ENCODE peak calls at places on chromosomes 4 and X, in nine cellular contexts. C, I, Z, F, X, T, A, O and J are unnamed samples.

GRCh38 chr4:189498457-189498856 is 442.2 kb upstream of the FRG1 start:
- DNase-seq in T (no peak), A (no peak), I (no peak), O (no peak), Z (no peak), X (no peak), C (no peak), F (no peak), J (no peak)

GRCh38 chr4:105936901-105937300 is 41.6 kb downstream of the NPNT start:
- DNase-seq in A (no peak), F (no peak), X (no peak), O (no peak), I (no peak), Z (no peak), C (no peak), T (no peak), J (no peak)

GRCh38 chr4:80420638-80421037 is 85.1 kb downstream of the CFAP299 start:
- DNase-seq in A (no peak), T (no peak), F (no peak), X (no peak), C (no peak), O (no peak), Z (no peak), I (no peak), J (no peak)

GRCh38 chr4:156581693-156582092 is 389.9 kb downstream of the PDGFC start:
- DNase-seq in X (no peak), O (no peak), I (no peak), F (no peak), A (no peak), C (no peak), Z (no peak), T (no peak), J (no peak)

GRCh38 chrX:24838624-24839023 is 144.9 kb downstream of the POLA1 start:
- DNase-seq in T (peak; percentile 26), X (no peak), C (peak; percentile 23), F (no peak), I (peak; percentile 57), Z (no peak), A (peak; percentile 5), O (no peak), J (peak; percentile 49)

GRCh38 chr4:7771056-7771455 is 168.6 kb downstream of the AFAP1 start:
- DNase-seq in X (no peak), A (no peak), C (no peak), I (no peak), T (peak; percentile 39), F (no peak), O (no peak), Z (no peak), J (no peak)

GRCh38 chr4:112214397-112215264 is 17.0 kb upstream of the AP1AR start:
- DNase-seq in X (no peak), O (no peak), A (no peak), C (peak; percentile 19), T (no peak), F (no peak), I (peak; percentile 40), Z (no peak), J (peak; percentile 61)

GRCh38 chr4:87054900-87055299 is 120.1 kb downstream of the AFF1 start:
- DNase-seq in I (no peak), C (no peak), Z (no peak), F (no peak), A (no peak), T (no peak), X (no peak), O (no peak), J (no peak)

GRCh38 chr4:184415071-184415470 is 59.3 kb downstream of the IRF2 start:
- DNase-seq in X (no peak), O (no peak), F (no peak), I (no peak), Z (no peak), T (peak; percentile 24), A (no peak), C (no peak), J (peak; percentile 68)

GRCh38 chr4:76354517-76355473 is 48.3 kb downstream of the STBD1 start:
- DNase-seq in T (no peak), F (no peak), I (peak; percentile 14), C (no peak), A (no peak), O (no peak), X (no peak), Z (no peak), J (no peak)

GRCh38 chrX:72046447-72046846 is 85.3 kb downstream of the RTL5 start:
- DNase-seq in I (no peak), X (no peak), F (no peak), T (no peak), Z (peak; percentile 19), C (peak; percentile 52), O (no peak), A (no peak), J (no peak)

GRCh38 chrX:106780259-106780658 is 22.2 kb upstream of the TBC1D8B start:
- DNase-seq in F (no peak), X (no peak), I (no peak), O (no peak), T (no peak), C (peak; percentile 37), A (no peak), Z (no peak), J (peak; percentile 16)

GRCh38 chrX:140091276-140091886 is 126.1 kb upstream of the CXorf66 start:
- DNase-seq in T (no peak), C (peak; percentile 12), Z (no peak), F (peak; percentile 25), X (no peak), O (peak; percentile 45), A (peak; percentile 30), I (peak; percentile 7), J (peak; percentile 8)

GRCh38 chr4:61723492-61723891 is 523.4 kb downstream of the ADGRL3 start:
- DNase-seq in Z (no peak), O (no peak), A (no peak), C (no peak), F (no peak), I (no peak), X (no peak), T (no peak), J (no peak)

GRCh38 chr4:15746110-15746509 is 32.0 kb upstream of the CD38 start:
- DNase-seq in C (no peak), A (no peak), I (no peak), Z (no peak), T (no peak), X (no peak), F (no peak), O (no peak), J (no peak)

GRCh38 chr4:6731301-6731641 is 15.3 kb downstream of the BLOC1S4 start:
- DNase-seq in X (no peak), O (no peak), C (no peak), T (no peak), Z (peak; percentile 68), A (no peak), I (no peak), F (no peak), J (no peak)

GRCh38 chr4:6730603-6731300 is 14.8 kb downstream of the BLOC1S4 start:
- DNase-seq in O (no peak), C (no peak), A (no peak), X (no peak), T (no peak), F (no peak), I (no peak), Z (peak; percentile 70), J (no peak)

GRCh38 chr4:6727943-6728250 is 11.9 kb downstream of the BLOC1S4 start:
- DNase-seq in Z (no peak), I (no peak), O (no peak), F (no peak), A (peak; percentile 25), T (no peak), C (peak; percentile 70), X (no peak), J (no peak)

GRCh38 chr4:6727081-6727942 is 11.3 kb downstream of the BLOC1S4 start:
- DNase-seq in T (no peak), O (no peak), Z (no peak), C (peak; percentile 73), X (no peak), I (no peak), F (no peak), A (peak; percentile 28), J (no peak)

GRCh38 chr4:6728320-6729029 is 12.5 kb downstream of the BLOC1S4 start:
- DNase-seq in F (no peak), C (no peak), T (no peak), I (no peak), A (no peak), Z (no peak), O (no peak), X (no peak), J (no peak)
- TF ChIP-seq CTCF in F (no peak), C (no peak), T (no peak), I (no peak), A (no peak), Z (no peak), O (no peak), X (no peak), J (no peak)

GRCh38 chrX:28802625-28803024 is 215.4 kb downstream of the IL1RAPL1 start:
- DNase-seq in F (no peak), O (no peak), I (no peak), Z (no peak), A (no peak), C (no peak), T (no peak), X (no peak), J (peak; percentile 5)
- TF ChIP-seq CTCF in F (no peak), O (no peak), I (no peak), Z (no peak), A (no peak), C (no peak), T (no peak), X (peak; percentile 51), J (peak; percentile 21)

DNA sequence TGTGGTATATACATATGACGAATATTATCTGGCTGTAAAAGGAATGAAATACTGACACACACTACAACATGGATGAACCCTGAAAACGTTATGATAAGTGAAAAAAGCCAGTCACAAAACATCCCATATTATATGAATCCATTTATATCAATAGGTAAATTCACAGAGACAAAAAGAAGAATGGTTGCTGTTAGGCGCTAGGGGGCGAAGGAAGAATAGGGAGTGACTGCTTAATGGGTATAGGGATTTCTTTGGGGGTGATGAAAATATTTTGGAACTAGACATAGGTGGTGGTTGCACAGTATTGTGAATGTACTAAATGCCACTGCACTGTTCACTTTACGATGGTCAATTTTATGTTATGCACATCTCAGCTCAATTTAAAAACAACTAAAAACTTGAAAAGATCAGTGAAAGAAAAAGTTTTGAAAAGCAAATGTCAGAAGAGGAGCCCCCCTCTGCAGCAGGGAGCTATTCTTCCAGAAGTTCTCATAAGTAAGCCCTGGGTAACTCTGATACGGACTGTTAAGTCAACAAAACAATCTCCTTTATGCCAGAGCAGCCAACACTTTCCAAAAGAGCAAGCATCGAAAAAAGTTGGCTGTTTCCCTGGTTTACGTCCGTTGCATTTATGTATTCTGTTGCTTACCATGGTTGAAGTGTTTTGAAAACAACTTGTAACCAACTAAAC is 96.3 kb upstream of the EGFL6 start:
- DNase-seq in I (no peak), C (no peak), A (no peak), T (peak; percentile 49), F (no peak), X (no peak), Z (no peak), O (no peak), J (no peak)
- TF ChIP-seq CTCF in I (no peak), C (no peak), A (no peak), T (peak; percentile 48), F (no peak), X (peak; percentile 20), Z (no peak), O (no peak), J (peak; percentile 11)

DNA sequence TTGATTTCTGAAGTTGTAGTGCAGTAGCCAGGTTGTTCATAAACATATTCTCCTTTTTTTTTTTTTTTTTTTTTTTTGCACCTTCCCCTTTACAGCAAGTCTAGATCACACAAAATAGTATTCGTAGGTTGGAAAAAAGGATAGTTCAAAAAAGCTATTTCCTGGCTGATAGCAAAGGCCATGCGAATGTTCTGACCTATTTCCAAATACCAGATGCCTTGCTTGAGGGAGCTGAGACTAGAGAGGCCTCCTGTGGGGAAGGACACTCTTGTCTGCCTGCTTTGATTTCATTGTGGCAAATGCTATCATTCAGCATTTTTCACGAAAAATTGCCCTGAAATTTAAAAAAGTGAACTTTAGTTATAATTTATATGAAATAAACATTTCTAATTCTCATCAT is 111.4 kb downstream of the MAD2L1 start:
- DNase-seq in Z (no peak), C (no peak), I (no peak), F (no peak), T (no peak), A (no peak), O (no peak), X (no peak), J (no peak)
- TF ChIP-seq CTCF in Z (no peak), C (no peak), I (no peak), F (no peak), T (no peak), A (no peak), O (no peak), X (no peak), J (no peak)